ENCODE peak calls at places on chromosome 7, in four cellular contexts. V is ovary, J is epithelial cell of esophagus, P is IMR-90. H is an unnamed sample.

GRCh38 chr7:142436601-142437000 is 178.7 kb upstream of the PRSS58 start:
- DNase-seq in V (no peak), J (no peak), P (peak; percentile 34), H (no peak)

GRCh38 chr7:34655384-34655783 is 2.6 kb upstream of the NPSR1 start:
- DNase-seq in V (no peak), J (no peak), P (no peak), H (no peak)

GRCh38 chr7:80563561-80564327 is 51.9 kb upstream of the GNAT3 start:
- DNase-seq in V (no peak), J (peak; percentile 34), P (no peak), H (peak; percentile 57)

GRCh38 chr7:122535086-122535485 is 163.8 kb downstream of the RNF133 start:
- DNase-seq in V (no peak), J (peak; percentile 67), P (no peak), H (no peak)

GRCh38 chr7:154577141-154577540 is 425.8 kb downstream of the PAXIP1 start:
- DNase-seq in V (no peak), J (no peak), P (no peak), H (no peak)

GRCh38 chr7:45212606-45213005 is 55.0 kb downstream of the RAMP3 start:
- DNase-seq in V (no peak), J (no peak), P (no peak), H (no peak)

GRCh38 chr7:4613855-4614548 is 68.1 kb upstream of the FOXK1 start:
- DNase-seq in V (no peak), J (peak; percentile 72), P (peak; percentile 75), H (no peak)

GRCh38 chr7:40922316-40922670 is 780.6 kb downstream of the INHBA start:
- DNase-seq in V (no peak), J (peak; percentile 100), P (peak; percentile 73), H (peak; percentile 90)

GRCh38 chr7:139750459-139751095 is 27.2 kb downstream of the HIPK2 start:
- DNase-seq in V (no peak), J (no peak), P (no peak), H (no peak)

GRCh38 chr7:73738220-73738611 is 386 bp downstream of the ABHD11 start:
- DNase-seq in V (peak; percentile 73), J (peak; percentile 39), P (peak; percentile 25), H (no peak)

GRCh38 chr7:44965441-44965903 is 13.3 kb downstream of the MYO1G start:
- DNase-seq in V (no peak), J (no peak), P (no peak), H (no peak)

GRCh38 chr7:45890902-45891461 is 2.7 kb downstream of the IGFBP1 start:
- DNase-seq in V (no peak), J (peak; percentile 48), P (peak; percentile 53), H (peak; percentile 36)

GRCh38 chr7:29877196-29877595 is 70.9 kb downstream of the WIPF3 start:
- DNase-seq in V (no peak), J (no peak), P (no peak), H (no peak)

GRCh38 chr7:18573410-18574234 is 78.1 kb downstream of the HDAC9 start:
- DNase-seq in V (no peak), J (no peak), P (no peak), H (no peak)

GRCh38 chr7:2715341-2716231 is 27.6 kb downstream of the AMZ1 start:
- DNase-seq in V (no peak), J (no peak), P (peak; percentile 57), H (peak; percentile 9)

GRCh38 chr7:8165150-8165549 is 96.8 kb downstream of the ICA1 start:
- DNase-seq in V (no peak), J (no peak), P (no peak), H (no peak)

GRCh38 chr7:146654048-146654447 is 537.4 kb downstream of the CNTNAP2 start:
- DNase-seq in V (no peak), J (no peak), P (no peak), H (no peak)

GRCh38 chr7:20307119-20307518 is 23.6 kb upstream of the ITGB8 start:
- DNase-seq in V (no peak), J (peak; percentile 4), P (peak; percentile 46), H (no peak)

GRCh38 chr7:142494021-142494420 is 236.2 kb upstream of the PRSS58 start:
- DNase-seq in V (no peak), J (no peak), P (no peak), H (no peak)

GRCh38 chr7:40474790-40475680 is 340.2 kb downstream of the SUGCT start:
- DNase-seq in V (no peak), J (no peak), P (no peak), H (no peak)

GRCh38 chr7:126924477-126924876 is 328.3 kb downstream of the GRM8 start:
- DNase-seq in V (no peak), J (no peak), P (no peak), H (no peak)

GRCh38 chr7:27189560-27190283 is 4.7 kb upstream of the HOXA11 start:
- DNase-seq in V (no peak), J (no peak), P (no peak), H (no peak)

GRCh38 chr7:154942718-154943117 is 60.2 kb downstream of the PAXIP1 start:
- DNase-seq in V (no peak), J (no peak), P (no peak), H (no peak)

GRCh38 chr7:38215115-38215514 is 37.1 kb downstream of the STARD3NL start:
- DNase-seq in V (no peak), J (no peak), P (no peak), H (no peak)

GRCh38 chr7:47669178-47669878 is 87.4 kb upstream of the TNS3 start:
- DNase-seq in V (peak; percentile 55), J (peak; percentile 93), P (peak; percentile 96), H (peak; percentile 93)

GRCh38 chr7:158108646-158109293 is 478.9 kb downstream of the PTPRN2 start:
- DNase-seq in V (no peak), J (no peak), P (no peak), H (no peak)

GRCh38 chr7:53094827-53095226 is 59.4 kb downstream of the POM121L12 start:
- DNase-seq in V (no peak), J (no peak), P (no peak), H (no peak)

GRCh38 chr7:91553410-91553895 is 289.2 kb downstream of the FZD1 start:
- DNase-seq in V (no peak), J (no peak), P (no peak), H (no peak)

GRCh38 chr7:150383710-150384397 is 4.7 kb downstream of the ZNF775 start:
- DNase-seq in V (no peak), J (no peak), P (no peak), H (no peak)

GRCh38 chr7:80929619-80930018 is 10.8 kb upstream of the SEMA3C start:
- DNase-seq in V (no peak), J (peak; percentile 93), P (peak; percentile 53), H (peak; percentile 60)

GRCh38 chr7:867001-867405 is 9.4 kb upstream of the GET4 start:
- DNase-seq in V (peak; percentile 81), J (no peak), P (peak; percentile 97), H (peak; percentile 94)

GRCh38 chr7:130242198-130243014 is 24.3 kb upstream of the CPA2 start:
- DNase-seq in V (peak; percentile 31), J (peak; percentile 85), P (peak; percentile 82), H (peak; percentile 70)

GRCh38 chr7:126662826-126663225 is 589.9 kb downstream of the GRM8 start:
- DNase-seq in V (no peak), J (no peak), P (no peak), H (no peak)

GRCh38 chr7:39428221-39428620 is 138.0 kb upstream of the YAE1 start:
- DNase-seq in V (no peak), J (peak; percentile 32), P (peak; percentile 48), H (peak; percentile 64)
- TF ChIP-seq CTCF in V (no peak), J (no peak), P (no peak), H (no peak)

DNA sequence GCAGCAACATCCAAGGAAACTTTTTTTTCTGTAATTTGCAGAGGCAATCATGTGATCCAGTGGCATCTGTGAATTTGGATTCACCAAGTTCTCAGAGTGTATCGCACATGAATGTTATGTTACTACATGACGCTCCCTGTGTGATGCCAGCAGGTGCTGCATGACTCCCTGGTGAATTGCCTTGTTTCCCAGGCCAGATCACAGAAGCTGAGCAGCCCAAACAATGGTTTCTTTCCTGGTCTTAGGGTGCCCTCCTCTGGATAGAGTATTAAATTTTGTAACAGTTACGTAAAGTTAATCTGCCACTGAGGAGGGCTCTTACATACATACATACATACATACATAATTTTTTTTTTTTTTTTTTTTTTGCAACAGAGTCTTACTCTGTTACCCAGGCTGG is 3.6 kb downstream of the ZSCAN21 start:
- DNase-seq in V (no peak), J (peak; percentile 92), P (peak; percentile 86), H (peak; percentile 77)
- TF ChIP-seq CTCF in V (no peak), J (peak; percentile 44), P (peak; percentile 58), H (peak; percentile 68)

GRCh38 chr7:79502151-79502550 is 48.7 kb upstream of the MAGI2 start:
- DNase-seq in V (no peak), J (peak; percentile 22), P (no peak), H (no peak)
- TF ChIP-seq CTCF in V (no peak), J (peak; percentile 51), P (no peak), H (peak; percentile 51)

GRCh38 chr7:120588411-120588810 is 269.5 kb downstream of the TSPAN12 start:
- DNase-seq in V (no peak), J (no peak), P (no peak), H (no peak)
- TF ChIP-seq CTCF in V (no peak), J (no peak), P (no peak), H (no peak)

DNA sequence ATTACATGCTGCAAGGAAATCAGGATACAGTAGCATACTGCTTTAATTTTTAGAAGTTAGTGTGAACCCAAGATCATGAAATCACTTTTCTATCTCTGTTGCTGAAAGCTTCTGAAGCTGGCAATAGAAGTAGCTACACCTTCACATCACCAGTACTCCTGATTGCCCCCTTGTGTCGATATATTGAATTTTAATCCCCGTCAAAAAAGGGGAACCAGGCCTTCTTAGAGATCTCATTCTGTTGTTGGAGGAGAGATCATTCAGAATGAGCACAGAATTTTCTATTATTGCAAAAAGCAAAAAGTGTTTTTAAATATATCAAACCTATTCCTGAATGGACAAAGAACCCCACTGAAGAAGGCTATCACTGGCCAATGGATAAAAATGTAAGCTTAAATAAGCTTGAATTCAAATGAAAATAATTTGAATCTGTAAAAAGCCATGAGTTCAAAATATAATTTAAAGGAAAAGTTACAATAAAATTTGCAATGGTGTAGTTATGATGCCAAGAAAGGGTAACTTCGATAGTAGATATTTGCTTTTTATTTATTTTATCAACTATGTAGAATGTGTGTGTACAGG is 39.7 kb upstream of the TEX47 start:
- DNase-seq in V (no peak), J (peak; percentile 45), P (no peak), H (no peak)
- TF ChIP-seq CTCF in V (no peak), J (peak; percentile 53), P (peak; percentile 8), H (peak; percentile 17)

GRCh38 chr7:31125171-31125570 is 73.1 kb downstream of the ADCYAP1R1 start:
- DNase-seq in V (no peak), J (no peak), P (no peak), H (no peak)

GRCh38 chr7:31123726-31124125 is 71.6 kb downstream of the ADCYAP1R1 start:
- DNase-seq in V (no peak), J (no peak), P (no peak), H (no peak)

GRCh38 chr7:31123317-31123716 is 71.2 kb downstream of the ADCYAP1R1 start:
- DNase-seq in V (no peak), J (no peak), P (no peak), H (no peak)

GRCh38 chr7:31129067-31129466 is 77.0 kb downstream of the ADCYAP1R1 start:
- DNase-seq in V (no peak), J (peak; percentile 10), P (no peak), H (no peak)

GRCh38 chr7:31126976-31127375 is 74.9 kb downstream of the ADCYAP1R1 start:
- DNase-seq in V (no peak), J (no peak), P (peak; percentile 18), H (peak; percentile 33)
- TF ChIP-seq CTCF in V (no peak), J (peak; percentile 26), P (peak; percentile 37), H (peak; percentile 68)